ENCODE peak calls at places on chromosomes 3 and 15, in four cellular contexts. O is CD8-positive, alpha-beta memory T cell; A is myocyte; X is activated T-helper 1 cell treated with Interleukin-2 at 50 U/mL for 16 hours. K is an unnamed sample.

GRCh38 chr3:142134799-142135325 is 14.5 kb downstream of the TFDP2 start:
- DNase-seq in O (no peak), A (no peak), X (no peak), K (no peak)

GRCh38 chr3:141454906-141455602 is 31.8 kb upstream of the RASA2 start:
- DNase-seq in O (peak), A (peak), X (no peak), K (peak)

GRCh38 chr3:174125267-174125844 is 727.8 kb downstream of the NLGN1 start:
- DNase-seq in O (no peak), A (peak), X (no peak), K (peak)

GRCh38 chr3:50304601-50305000 is 1.2 kb upstream of the HYAL1 start:
- DNase-seq in O (no peak), A (no peak), X (no peak), K (no peak)

GRCh38 chr3:197456271-197457091 is 99.3 kb downstream of the BDH1 start:
- DNase-seq in O (peak), A (peak), X (peak), K (peak)

GRCh38 chr3:39000008-39000450 is 51.7 kb downstream of the SCN11A start:
- DNase-seq in O (peak), A (peak), X (no peak), K (peak)

GRCh38 chr15:96348112-96349027 is 17.9 kb downstream of the NR2F2 start:
- DNase-seq in O (no peak), A (no peak), X (no peak), K (no peak)

GRCh38 chr15:39947401-39948197 is 13.7 kb downstream of the EIF2AK4 start:
- DNase-seq in O (no peak), A (peak), X (no peak), K (no peak)

GRCh38 chr3:66555214-66555844 is 54.5 kb upstream of the LRIG1 start:
- DNase-seq in O (no peak), A (no peak), X (no peak), K (no peak)

GRCh38 chr3:136713961-136714514 is 38.1 kb downstream of the STAG1 start:
- DNase-seq in O (no peak), A (no peak), X (no peak), K (no peak)

GRCh38 chr3:194715022-194715800 is 29.5 kb downstream of the FAM43A start:
- DNase-seq in O (peak), A (no peak), X (no peak), K (no peak)

GRCh38 chr3:150871192-150871591 is 34.0 kb downstream of the MINDY4B start:
- DNase-seq in O (no peak), A (peak), X (no peak), K (no peak)

GRCh38 chr3:162641869-162642350 is 1145.3 kb downstream of the OTOL1 start:
- DNase-seq in O (no peak), A (no peak), X (no peak), K (no peak)

GRCh38 chr15:68218331-68218730 is 11.2 kb downstream of the CLN6 start:
- DNase-seq in O (no peak), A (no peak), X (no peak), K (no peak)

GRCh38 chr3:136021798-136022197 is 56.3 kb downstream of the PPP2R3A start:
- DNase-seq in O (no peak), A (no peak), X (no peak), K (no peak)

GRCh38 chr3:99242271-99242670 is 340.8 kb upstream of the DCBLD2 start:
- DNase-seq in O (no peak), A (no peak), X (no peak), K (no peak)

GRCh38 chr3:179668429-179668828 is 15.6 kb downstream of the USP13 start:
- DNase-seq in O (no peak), A (no peak), X (no peak), K (no peak)

GRCh38 chr3:14506626-14507344 is 33.4 kb downstream of the GRIP2 start:
- DNase-seq in O (no peak), A (no peak), X (no peak), K (no peak)

K was measured in SJCRH30.